ENCODE peak calls at places on chromosomes 2 and 18, in four cellular contexts. Z is tibial nerve, K is SK-N-SH, U is A549. R is an unnamed sample.

GRCh38 chr2:109438146-109438545 is 175.6 kb downstream of the SEPTIN10 start:
- DNase-seq in K (no peak), U (no peak), Z (no peak), R (no peak)

GRCh38 chr2:134717706-134718094 is 1.1 kb downstream of the TMEM163 start:
- DNase-seq in K (no peak), Z (no peak), U (no peak), R (no peak)

GRCh38 chr2:80338794-80339193 is 34.2 kb upstream of the LRRTM1 start:
- DNase-seq in Z (no peak), K (no peak), U (no peak), R (no peak)

GRCh38 chr2:217794133-217794986 is 208.4 kb downstream of the TNS1 start:
- DNase-seq in Z (no peak), U (no peak), K (peak; percentile 3), R (no peak)

GRCh38 chr2:204434660-204435462 is 110.4 kb upstream of the PARD3B start:
- DNase-seq in K (no peak), U (no peak), Z (no peak), R (no peak)

GRCh38 chr2:33099989-33100388 is 153.2 kb downstream of the LTBP1 start:
- DNase-seq in U (no peak), Z (no peak), K (peak; percentile 31), R (no peak)

GRCh38 chr2:175373729-175374128 is 192.2 kb upstream of the ATP5MC3 start:
- DNase-seq in Z (no peak), K (no peak), U (no peak), R (no peak)

GRCh38 chr2:18319987-18320386 is 240.5 kb downstream of the RDH14 start:
- DNase-seq in Z (no peak), U (no peak), K (no peak), R (no peak)

GRCh38 chr2:100105678-100106054 is 36.7 kb downstream of the AFF3 start:
- DNase-seq in U (no peak), K (no peak), Z (no peak), R (no peak)

GRCh38 chr18:48828713-48829442 is 121.9 kb downstream of the SMAD7 start:
- DNase-seq in Z (no peak), U (no peak), K (peak; percentile 70), R (no peak)

GRCh38 chr2:60306231-60306861 is 247.1 kb downstream of the BCL11A start:
- DNase-seq in Z (no peak), U (no peak), K (no peak), R (peak; percentile 46)

GRCh38 chr2:237695201-237695780 is 67.9 kb downstream of the LRRFIP1 start:
- DNase-seq in U (peak; percentile 55), Z (no peak), K (no peak), R (no peak)

GRCh38 chr2:223758131-223758840 is 79.1 kb downstream of the AP1S3 start:
- DNase-seq in Z (no peak), K (no peak), U (no peak), R (no peak)

GRCh38 chr2:44789971-44790721 is 151.4 kb upstream of the SIX3 start:
- DNase-seq in K (no peak), U (no peak), Z (no peak), R (no peak)

GRCh38 chr18:56479836-56480235 is 158.6 kb downstream of the TXNL1 start:
- DNase-seq in K (no peak), Z (no peak), U (no peak), R (no peak)

GRCh38 chr2:134181219-134181618 is 72.7 kb upstream of the MGAT5 start:
- DNase-seq in U (no peak), Z (no peak), K (no peak), R (peak; percentile 44)

GRCh38 chr2:51994123-51994788 is 962.3 kb upstream of the NRXN1 start:
- DNase-seq in Z (no peak), K (no peak), U (no peak), R (no peak)
- TF ChIP-seq EP300 in Z (no peak), K (no peak), U (no peak), R (no peak)

GRCh38 chr2:37890893-37891495 is 34.1 kb upstream of the RMDN2 start:
- DNase-seq in K (peak; percentile 85), U (peak; percentile 90), Z (peak; percentile 35), R (peak; percentile 80)

GRCh38 chr2:37894047-37894446 is 31.0 kb upstream of the RMDN2 start:
- DNase-seq in K (no peak), Z (no peak), U (no peak), R (no peak)

GRCh38 chr2:37891846-37892435 is 33.1 kb upstream of the RMDN2 start:
- DNase-seq in Z (no peak), U (no peak), K (no peak), R (no peak)

GRCh38 chr2:37893327-37893726 is 31.8 kb upstream of the RMDN2 start:
- DNase-seq in Z (no peak), K (no peak), U (no peak), R (no peak)

GRCh38 chr2:37892436-37893114 is 32.5 kb upstream of the RMDN2 start:
- DNase-seq in K (no peak), U (no peak), Z (no peak), R (no peak)
- H3K4me3 ChIP-seq in K (no peak overlapping the region), U (no peak overlapping the region), Z (no peak overlapping the region), R (no peak overlapping the region)

GRCh38 chr2:42974697-42975357 is 182.4 kb upstream of the HAAO start:
- DNase-seq in U (peak; percentile 58), K (peak; percentile 95), Z (peak; percentile 83), R (peak; percentile 79)
- TF ChIP-seq EP300 in U (no peak), K (no peak), Z (peak; percentile 68), R (no peak)

GRCh38 chr2:232307854-232308253 is 70.7 kb upstream of the ALPP start:
- DNase-seq in K (no peak), Z (no peak), U (no peak), R (no peak)
- H3K4me3 ChIP-seq in K (no peak overlapping the region), Z (no peak overlapping the region), U (no peak overlapping the region), R (no peak overlapping the region)

R was measured in transverse colon.